ENCODE peak calls at places on chromosomes 12 and 14, in seven cellular contexts. L is stomach; Q is GM04503; H is stimulated activated CD8-positive, alpha-beta memory T cell treated with anti-CD3 and anti-CD28 coated beads, Interleukin-12 subunit alpha, Interleukin-12 subunit beta, amount 100 ng/mL, for 1 hour; D is HuH-7.5; J is body of pancreas; S is stimulated activated CD4-positive, alpha-beta T cell treated with anti-CD3 and anti-CD28 coated beads, Interleukin-1b, Interleukin-23, amount 100 ng/mL, for 24 hours. C is an unnamed sample.

GRCh38 chr12:2172486-2173214 is 119.9 kb downstream of the CACNA1C start:
- DNase-seq in L (no peak), Q (no peak), H (no peak), D (no peak), J (no peak), S (no peak), C (no peak)

GRCh38 chr12:46944771-46945170 is 119.0 kb upstream of the SLC38A4 start:
- DNase-seq in L (no peak), Q (no peak), H (no peak), D (no peak), J (no peak), S (no peak), C (no peak)

GRCh38 chr14:79254069-79254775 is 957.1 kb downstream of the DIO2 start:
- DNase-seq in L (no peak), Q (no peak), H (no peak), D (no peak), J (no peak), S (no peak), C (no peak)

GRCh38 chr12:24947541-24948451 is 1.1 kb downstream of the BCAT1 start:
- DNase-seq in L (no peak), Q (no peak), H (no peak), D (no peak), J (no peak), S (no peak), C (no peak)

GRCh38 chr14:103659631-103660030 is 30.6 kb downstream of the KLC1 start:
- DNase-seq in L (no peak), Q (no peak), H (no peak), D (no peak), J (no peak), S (no peak), C (no peak)

GRCh38 chr14:67187826-67188225 is 1.4 kb upstream of the GARIN2 start:
- DNase-seq in L (peak; percentile 69), Q (no peak), H (no peak), D (no peak), J (peak; percentile 13), S (no peak), C (no peak)

GRCh38 chr12:19624401-19624930 is 185.2 kb downstream of the AEBP2 start:
- DNase-seq in L (no peak), Q (no peak), H (no peak), D (no peak), J (no peak), S (no peak), C (no peak)

GRCh38 chr12:74890237-74890599 is 319.4 kb downstream of the KCNC2 start:
- DNase-seq in L (no peak), Q (peak; percentile 44), H (no peak), D (peak; percentile 13), J (peak; percentile 17), S (no peak), C (no peak)

GRCh38 chr12:27960822-27961221 is 11.7 kb downstream of the PTHLH start:
- DNase-seq in L (no peak), Q (no peak), H (no peak), D (no peak), J (peak; percentile 4), S (no peak), C (no peak)

GRCh38 chr12:131137836-131138637 is 184.3 kb downstream of the ADGRD1 start:
- DNase-seq in L (no peak), Q (no peak), H (no peak), D (peak; percentile 44), J (peak; percentile 21), S (no peak), C (no peak)

GRCh38 chr12:58873496-58873895 is 46.8 kb downstream of the LRIG3 start:
- DNase-seq in L (no peak), Q (no peak), H (no peak), D (no peak), J (no peak), S (no peak), C (no peak)

GRCh38 chr14:22781606-22782000 is 15.1 kb downstream of the OXA1L start:
- DNase-seq in L (no peak), Q (peak; percentile 27), H (no peak), D (no peak), J (no peak), S (no peak), C (no peak)

GRCh38 chr14:70771781-70772212 is 37.5 kb downstream of the MAP3K9 start:
- DNase-seq in L (no peak), Q (no peak), H (no peak), D (no peak), J (no peak), S (no peak), C (no peak)

GRCh38 chr14:90781344-90781761 is 34.9 kb downstream of the TTC7B start:
- DNase-seq in L (no peak), Q (peak; percentile 68), H (no peak), D (no peak), J (no peak), S (no peak), C (no peak)

GRCh38 chr12:112543666-112544185 is 125.0 kb downstream of the PTPN11 start:
- DNase-seq in L (no peak), Q (no peak), H (no peak), D (no peak), J (no peak), S (no peak), C (no peak)

GRCh38 chr12:22969521-22969920 is 344.6 kb downstream of the ETNK1 start:
- DNase-seq in L (no peak), Q (no peak), H (no peak), D (no peak), J (no peak), S (no peak), C (no peak)

GRCh38 chr12:6361834-6362233 is 13.5 kb downstream of the SCNN1A start:
- DNase-seq in L (peak; percentile 79), Q (no peak), H (no peak), D (no peak), J (no peak), S (no peak), C (no peak)

GRCh38 chr12:58832920-58833319 is 87.4 kb downstream of the LRIG3 start:
- DNase-seq in L (no peak), Q (no peak), H (no peak), D (no peak), J (no peak), S (no peak), C (no peak)

GRCh38 chr14:68619805-68620574 is 172.9 kb downstream of the ZFP36L1 start:
- DNase-seq in L (no peak), Q (no peak), H (no peak), D (no peak), J (no peak), S (no peak), C (no peak)

GRCh38 chr12:47856721-47857575 is 37.2 kb upstream of the HDAC7 start:
- DNase-seq in L (no peak), Q (no peak), H (no peak), D (no peak), J (no peak), S (no peak), C (no peak)

GRCh38 chr14:95323917-95324316 is 4.2 kb upstream of the CLMN start:
- DNase-seq in L (no peak), Q (no peak), H (no peak), D (no peak), J (no peak), S (no peak), C (no peak)

GRCh38 chr12:79691299-79692248 is 810 bp upstream of the PAWR start:
- DNase-seq in L (no peak), Q (peak; percentile 73), H (no peak), D (peak; percentile 29), J (no peak), S (no peak), C (no peak)

GRCh38 chr14:101508196-101508947 is 52.9 kb upstream of the DIO3 start:
- DNase-seq in L (no peak), Q (no peak), H (no peak), D (no peak), J (peak; percentile 2), S (no peak), C (no peak)

GRCh38 chr12:113088971-113089756 is 32.6 kb downstream of the DTX1 start:
- DNase-seq in L (no peak), Q (no peak), H (no peak), D (no peak), J (no peak), S (no peak), C (peak; percentile 32)

GRCh38 chr12:41950455-41950854 is 194.2 kb downstream of the GXYLT1 start:
- DNase-seq in L (no peak), Q (no peak), H (no peak), D (no peak), J (no peak), S (no peak), C (no peak)

GRCh38 chr12:69661386-69661785 is 37.7 kb downstream of the BEST3 start:
- DNase-seq in L (no peak), Q (no peak), H (no peak), D (no peak), J (no peak), S (no peak), C (no peak)

GRCh38 chr12:109393437-109394345 is 46.0 kb downstream of the MYO1H start:
- DNase-seq in L (peak; percentile 48), Q (no peak), H (peak; percentile 9), D (peak; percentile 56), J (peak; percentile 48), S (no peak), C (no peak)

GRCh38 chr12:127613056-127613455 is 653.9 kb upstream of the TMEM132C start:
- DNase-seq in L (peak; percentile 67), Q (no peak), H (no peak), D (no peak), J (peak; percentile 20), S (no peak), C (no peak)

GRCh38 chr12:67519824-67520433 is 128.6 kb upstream of the DYRK2 start:
- DNase-seq in L (no peak), Q (no peak), H (no peak), D (no peak), J (peak; percentile 12), S (no peak), C (no peak)

GRCh38 chr12:50078281-50078680 is 6.9 kb upstream of the SMARCD1 start:
- DNase-seq in L (no peak), Q (no peak), H (no peak), D (no peak), J (no peak), S (no peak), C (no peak)

GRCh38 chr12:105204916-105205315 is 31.1 kb downstream of the APPL2 start:
- DNase-seq in L (no peak), Q (peak; percentile 71), H (no peak), D (no peak), J (no peak), S (no peak), C (no peak)

GRCh38 chr14:36986407-36986806 is 186.0 kb downstream of the SLC25A21 start:
- DNase-seq in L (no peak), Q (no peak), H (no peak), D (no peak), J (no peak), S (no peak), C (no peak)

GRCh38 chr14:104924421-104925213 is at the start of gene PLD4:
- DNase-seq in L (no peak), Q (no peak), H (no peak), D (no peak), J (no peak), S (no peak), C (no peak)